ENCODE peak calls at places on chromosomes 13 and 19, in six cellular contexts. One of them, this sample, is unnamed.

GRCh38 chr19:46704379-46705076 is 12.4 kb downstream of the PRKD2 start:
- DNase-seq in Peyer's patch: peak
- DNase-seq in neural progenitor cell: peak
- DNase-seq in tibial artery: peak
- DNase-seq in SJSA1: no peak
- DNase-seq in Panc1: no peak
- DNase-seq in this sample: peak

GRCh38 chr19:47097396-47098217 is 16.0 kb downstream of the ZC3H4 start:
- DNase-seq in Peyer's patch: no peak
- DNase-seq in neural progenitor cell: no peak
- DNase-seq in tibial artery: peak
- DNase-seq in SJSA1: no peak
- DNase-seq in Panc1: no peak
- DNase-seq in this sample: peak

GRCh38 chr13:94344126-94344863 is 135.2 kb downstream of the DCT start:
- DNase-seq in Peyer's patch: no peak
- DNase-seq in neural progenitor cell: no peak
- DNase-seq in tibial artery: no peak
- DNase-seq in SJSA1: no peak
- DNase-seq in Panc1: no peak
- DNase-seq in this sample: no peak

GRCh38 chr13:79287994-79288795 is 117.9 kb downstream of the RBM26 start:
- DNase-seq in Peyer's patch: no peak
- DNase-seq in neural progenitor cell: peak
- DNase-seq in tibial artery: no peak
- DNase-seq in SJSA1: no peak
- DNase-seq in Panc1: no peak
- DNase-seq in this sample: no peak

GRCh38 chr13:35349673-35350278 is 126.7 kb downstream of the MAB21L1 start:
- DNase-seq in Peyer's patch: no peak
- DNase-seq in neural progenitor cell: no peak
- DNase-seq in tibial artery: no peak
- DNase-seq in SJSA1: no peak
- DNase-seq in Panc1: no peak
- DNase-seq in this sample: no peak

GRCh38 chr13:47898080-47898479 is 103.0 kb downstream of the SUCLA2 start:
- DNase-seq in Peyer's patch: no peak
- DNase-seq in neural progenitor cell: no peak
- DNase-seq in tibial artery: no peak
- DNase-seq in SJSA1: no peak
- DNase-seq in Panc1: no peak
- DNase-seq in this sample: no peak

GRCh38 chr19:38596057-38596981 is 21.4 kb downstream of the MAP4K1 start:
- DNase-seq in Peyer's patch: no peak
- DNase-seq in neural progenitor cell: peak
- DNase-seq in tibial artery: no peak
- DNase-seq in SJSA1: no peak
- DNase-seq in Panc1: peak
- DNase-seq in this sample: peak

GRCh38 chr13:68713394-68713793 is 1394.2 kb upstream of the ATXN8OS start:
- DNase-seq in Peyer's patch: no peak
- DNase-seq in neural progenitor cell: peak
- DNase-seq in tibial artery: no peak
- DNase-seq in SJSA1: no peak
- DNase-seq in Panc1: no peak
- DNase-seq in this sample: no peak

GRCh38 chr19:5026706-5027273 is 57.9 kb downstream of the KDM4B start:
- DNase-seq in Peyer's patch: no peak
- DNase-seq in neural progenitor cell: no peak
- DNase-seq in tibial artery: no peak
- DNase-seq in SJSA1: no peak
- DNase-seq in Panc1: no peak
- DNase-seq in this sample: no peak

GRCh38 chr19:35557539-35558399 is 5.7 kb downstream of the ATP4A start:
- DNase-seq in Peyer's patch: peak
- DNase-seq in neural progenitor cell: peak
- DNase-seq in tibial artery: no peak
- DNase-seq in SJSA1: peak
- DNase-seq in Panc1: no peak
- DNase-seq in this sample: peak

GRCh38 chr19:58218899-58219298 is 9.8 kb upstream of the ZNF544 start:
- DNase-seq in Peyer's patch: no peak
- DNase-seq in neural progenitor cell: peak
- DNase-seq in tibial artery: no peak
- DNase-seq in SJSA1: no peak
- DNase-seq in Panc1: no peak
- DNase-seq in this sample: no peak

GRCh38 chr19:1387684-1388636 is 4.3 kb downstream of the NDUFS7 start:
- DNase-seq in Peyer's patch: no peak
- DNase-seq in neural progenitor cell: no peak
- DNase-seq in tibial artery: no peak
- DNase-seq in SJSA1: no peak
- DNase-seq in Panc1: no peak
- DNase-seq in this sample: no peak
- H3K27ac ChIP-seq in Peyer's patch: no peak
- H3K27ac ChIP-seq in neural progenitor cell: no peak
- H3K27ac ChIP-seq in tibial artery: no peak
- H3K27ac ChIP-seq in SJSA1: no peak
- H3K27ac ChIP-seq in Panc1: no peak
- H3K27ac ChIP-seq in this sample: no peak

DNA sequence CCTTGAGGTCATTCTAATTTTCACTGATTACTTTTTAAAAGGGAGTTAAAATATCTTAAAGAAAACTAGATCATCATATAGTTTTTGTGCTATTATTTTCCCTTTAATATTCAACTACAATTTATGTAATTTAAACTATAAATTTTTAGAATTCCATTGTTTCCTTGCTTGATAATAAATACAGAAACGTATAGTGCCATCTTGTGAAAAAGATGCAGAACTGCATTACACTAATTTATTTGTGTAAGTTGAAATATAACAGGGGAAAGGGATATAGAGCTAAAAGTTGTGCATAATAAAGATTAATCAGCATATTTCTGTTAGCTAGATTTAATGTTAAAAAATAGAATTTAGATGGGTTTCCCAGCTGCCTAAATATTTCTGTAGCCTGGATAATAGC is 61.5 kb upstream of the TDRD3 start:
- DNase-seq in Peyer's patch: no peak
- DNase-seq in neural progenitor cell: peak
- DNase-seq in tibial artery: no peak
- DNase-seq in SJSA1: no peak
- DNase-seq in Panc1: no peak
- DNase-seq in this sample: no peak
- H3K27ac ChIP-seq in Peyer's patch: no peak
- H3K27ac ChIP-seq in neural progenitor cell: no peak
- H3K27ac ChIP-seq in tibial artery: no peak
- H3K27ac ChIP-seq in SJSA1: no peak
- H3K27ac ChIP-seq in Panc1: no peak
- H3K27ac ChIP-seq in this sample: no peak

DNA sequence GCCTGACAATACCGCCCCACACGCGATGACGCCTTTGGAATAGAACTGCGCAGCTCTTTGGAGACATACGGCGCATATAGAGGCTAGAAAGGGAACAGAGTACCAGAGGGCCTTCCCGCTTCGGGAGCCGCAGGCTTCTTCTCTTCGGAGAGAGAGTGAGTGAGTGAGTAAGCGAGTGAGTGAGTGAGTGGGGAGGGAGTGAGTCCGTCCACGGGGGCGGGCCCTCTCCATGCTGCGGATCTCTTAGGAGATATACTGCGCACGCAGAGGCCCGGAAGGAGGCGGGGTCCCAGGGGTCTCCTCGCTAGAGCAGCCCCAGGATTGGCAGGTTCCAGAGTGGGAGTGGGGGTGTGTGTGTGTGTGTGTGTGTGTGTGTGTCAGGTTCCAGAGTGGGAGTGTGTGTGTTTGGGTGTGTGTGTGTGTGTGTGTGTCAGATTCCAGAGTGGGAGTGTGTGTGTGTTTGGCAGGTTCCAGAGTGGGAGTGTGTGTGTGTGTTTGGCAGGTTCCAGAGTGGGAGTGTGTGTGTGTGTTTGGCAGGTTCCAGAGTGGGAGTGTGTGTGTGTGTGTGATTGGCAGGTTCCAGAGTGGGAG is 97.0 kb downstream of the INSR start:
- DNase-seq in Peyer's patch: peak
- DNase-seq in neural progenitor cell: peak
- DNase-seq in tibial artery: peak
- DNase-seq in SJSA1: peak
- DNase-seq in Panc1: peak
- DNase-seq in this sample: peak
- H3K27ac ChIP-seq in Peyer's patch: peak
- H3K27ac ChIP-seq in neural progenitor cell: no peak
- H3K27ac ChIP-seq in tibial artery: peak
- H3K27ac ChIP-seq in SJSA1: no peak
- H3K27ac ChIP-seq in Panc1: peak
- H3K27ac ChIP-seq in this sample: peak

GRCh38 chr19:10835089-10835753 is 791 bp downstream of the TMED1 start:
- DNase-seq in Peyer's patch: no peak
- DNase-seq in neural progenitor cell: no peak
- DNase-seq in tibial artery: peak
- DNase-seq in SJSA1: no peak
- DNase-seq in Panc1: no peak
- DNase-seq in this sample: no peak
- H3K27ac ChIP-seq in Peyer's patch: peak
- H3K27ac ChIP-seq in neural progenitor cell: no peak
- H3K27ac ChIP-seq in tibial artery: peak
- H3K27ac ChIP-seq in SJSA1: no peak
- H3K27ac ChIP-seq in Panc1: peak
- H3K27ac ChIP-seq in this sample: peak

GRCh38 chr13:46170687-46171086 is 11.3 kb downstream of the LCP1 start:
- DNase-seq in Peyer's patch: no peak
- DNase-seq in neural progenitor cell: no peak
- DNase-seq in tibial artery: no peak
- DNase-seq in SJSA1: no peak
- DNase-seq in Panc1: no peak
- DNase-seq in this sample: no peak

GRCh38 chr13:46171223-46171622 is 10.8 kb downstream of the LCP1 start:
- DNase-seq in Peyer's patch: no peak
- DNase-seq in neural progenitor cell: no peak
- DNase-seq in tibial artery: no peak
- DNase-seq in SJSA1: no peak
- DNase-seq in Panc1: no peak
- DNase-seq in this sample: no peak

GRCh38 chr13:46171739-46172138 is 10.2 kb downstream of the LCP1 start:
- DNase-seq in Peyer's patch: no peak
- DNase-seq in neural progenitor cell: no peak
- DNase-seq in tibial artery: no peak
- DNase-seq in SJSA1: no peak
- DNase-seq in Panc1: no peak
- DNase-seq in this sample: no peak

GRCh38 chr13:46173656-46174055 is 8.3 kb downstream of the LCP1 start:
- DNase-seq in Peyer's patch: no peak
- DNase-seq in neural progenitor cell: no peak
- DNase-seq in tibial artery: no peak
- DNase-seq in SJSA1: no peak
- DNase-seq in Panc1: no peak
- DNase-seq in this sample: no peak

GRCh38 chr13:46172531-46172991 is 9.4 kb downstream of the LCP1 start:
- DNase-seq in Peyer's patch: peak
- DNase-seq in neural progenitor cell: no peak
- DNase-seq in tibial artery: peak
- DNase-seq in SJSA1: peak
- DNase-seq in Panc1: no peak
- DNase-seq in this sample: no peak
- H3K27ac ChIP-seq in Peyer's patch: peak
- H3K27ac ChIP-seq in neural progenitor cell: no peak
- H3K27ac ChIP-seq in tibial artery: no peak
- H3K27ac ChIP-seq in SJSA1: peak
- H3K27ac ChIP-seq in Panc1: no peak
- H3K27ac ChIP-seq in this sample: peak